ENCODE peak calls at places on chromosome 16, in six cellular contexts. F, I, Y, N, P and B are unnamed samples. For H3K4me1, the result is how much of the 10 kb centered on the place peaks cover.

GRCh38 chr16:47565454-47565853 is 104.3 kb downstream of the PHKB start:
- DNase-seq in F (peak), I (peak), Y (peak), N (no peak), P (no peak), B (peak)

GRCh38 chr16:7967986-7968509 is 622.3 kb downstream of the TMEM114 start:
- DNase-seq in F (no peak), I (no peak), Y (no peak), N (no peak), P (no peak), B (no peak)

GRCh38 chr16:8458481-8458880 is 131.8 kb downstream of the TMEM114 start:
- DNase-seq in F (no peak), I (no peak), Y (no peak), N (no peak), P (no peak), B (no peak)

GRCh38 chr16:88920618-88921602 is 54.5 kb upstream of the PABPN1L start:
- DNase-seq in F (peak), I (peak), Y (peak), N (no peak), P (peak), B (no peak)

GRCh38 chr16:57868913-57869520 is 66.7 kb upstream of the KIFC3 start:
- DNase-seq in F (no peak), I (no peak), Y (no peak), N (no peak), P (no peak), B (no peak)

GRCh38 chr16:9099131-9099625 is 7.7 kb downstream of the HAPSTR1 start:
- DNase-seq in F (no peak), I (peak), Y (peak), N (no peak), P (no peak), B (peak)

GRCh38 chr16:30523768-30524574 is 2.4 kb downstream of the ZNF768 start:
- DNase-seq in F (peak), I (no peak), Y (no peak), N (no peak), P (no peak), B (peak)

GRCh38 chr16:15521390-15521757 is 87.0 kb downstream of the BMERB1 start:
- DNase-seq in F (no peak), I (no peak), Y (no peak), N (no peak), P (no peak), B (no peak)

GRCh38 chr16:71542377-71542776 is 16.2 kb downstream of the CHST4 start:
- DNase-seq in F (peak), I (peak), Y (no peak), N (no peak), P (peak), B (peak)

GRCh38 chr16:4450921-4451619 is 23.4 kb downstream of the NMRAL1 start:
- DNase-seq in F (no peak), I (no peak), Y (no peak), N (no peak), P (no peak), B (no peak)

GRCh38 chr16:78961464-78961863 is 639.1 kb downstream of the MAF start:
- DNase-seq in F (no peak), I (no peak), Y (no peak), N (no peak), P (no peak), B (no peak)
- H3K4me1 ChIP-seq in F (under half), I (under half), Y (under half), N (under half), P (under half), B (under half)

DNA sequence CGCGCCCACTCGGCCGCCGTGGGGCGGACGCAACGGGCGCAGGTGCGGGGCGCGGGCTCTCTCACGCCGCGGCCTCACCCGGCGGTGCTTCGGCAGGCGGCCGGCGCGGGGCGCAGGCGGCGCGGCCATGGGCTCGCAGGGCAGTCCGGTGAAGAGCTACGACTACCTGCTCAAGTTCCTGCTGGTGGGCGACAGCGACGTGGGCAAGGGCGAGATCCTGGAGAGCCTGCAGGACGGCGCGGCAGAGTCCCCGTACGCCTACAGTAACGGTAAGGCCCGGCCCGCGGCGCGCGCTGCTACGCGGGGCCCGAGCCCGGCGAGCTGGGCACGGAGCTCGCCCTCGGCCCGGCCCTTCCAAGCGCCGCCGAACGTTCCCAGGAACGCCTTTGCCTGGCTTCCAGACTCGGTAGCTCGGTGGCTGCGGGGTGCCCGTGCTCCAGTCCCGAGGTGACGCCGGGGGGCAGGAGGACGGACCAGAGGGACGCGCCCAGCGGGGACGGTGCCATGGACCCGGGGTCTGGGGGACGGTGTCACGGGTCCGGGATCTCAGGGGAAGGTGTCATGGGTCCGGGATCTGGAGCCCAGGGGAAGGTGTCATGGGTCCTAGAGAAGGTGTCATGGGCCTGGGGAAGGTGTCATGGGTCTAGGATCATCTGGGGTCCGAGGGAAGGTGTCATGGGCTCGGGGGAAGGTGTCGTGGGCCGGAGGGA is 454 bp downstream of the RAB40C start:
- DNase-seq in F (peak), I (peak), Y (no peak), N (no peak), P (no peak), B (peak)
- TF ChIP-seq POLR2A in F (no peak), I (no peak), Y (peak), N (no peak), P (peak), B (peak)

GRCh38 chr16:86581458-86581857 is 3.1 kb downstream of the FOXL1 start:
- DNase-seq in F (no peak), I (peak), Y (no peak), N (no peak), P (no peak), B (no peak)

GRCh38 chr16:86578499-86579267 is at the start of gene FOXL1:
- DNase-seq in F (peak), I (peak), Y (no peak), N (no peak), P (no peak), B (no peak)

GRCh38 chr16:86580798-86581185 is 2.4 kb downstream of the FOXL1 start:
- DNase-seq in F (no peak), I (no peak), Y (no peak), N (no peak), P (no peak), B (no peak)

GRCh38 chr16:86579268-86580062 is 1.1 kb downstream of the FOXL1 start:
- DNase-seq in F (no peak), I (no peak), Y (no peak), N (no peak), P (no peak), B (no peak)

DNA sequence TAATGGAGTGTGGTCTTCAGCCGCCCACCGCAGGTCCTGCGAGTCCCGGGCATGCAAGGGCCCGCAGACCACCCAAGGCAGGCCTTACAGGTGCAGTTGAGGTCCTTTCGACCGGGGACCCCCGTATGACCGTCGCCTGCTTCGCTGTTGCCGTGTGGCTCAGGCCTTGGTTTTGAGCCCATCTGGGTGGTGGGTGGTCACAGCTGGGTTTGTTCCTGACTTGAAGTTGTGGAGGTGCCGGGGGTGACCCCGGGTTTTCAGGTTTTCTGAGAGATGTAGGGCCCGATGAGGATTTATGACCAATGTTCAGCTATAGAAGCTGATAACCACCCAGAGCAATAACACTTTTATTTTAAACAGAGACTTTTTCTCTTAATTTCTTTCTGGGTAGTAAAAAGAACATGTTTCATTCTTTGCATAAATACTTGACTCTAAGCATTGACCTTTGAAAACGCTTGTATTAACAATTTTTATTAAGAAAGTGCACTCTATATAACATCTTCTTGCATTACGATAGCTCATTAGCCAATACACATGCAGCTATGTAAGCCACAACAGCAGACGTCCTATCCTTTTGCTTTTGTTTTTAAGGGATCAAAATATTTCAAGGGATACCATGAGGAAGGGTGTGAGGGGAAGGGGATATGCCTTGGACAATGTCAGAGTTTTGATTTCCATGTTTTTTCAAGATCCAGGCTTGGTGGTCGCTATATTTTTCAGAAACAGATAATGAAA is 1.9 kb downstream of the FOXL1 start:
- DNase-seq in F (no peak), I (peak), Y (no peak), N (no peak), P (no peak), B (no peak)
- H3K4me3 ChIP-seq in F (peak), I (peak), Y (peak), N (no peak), P (no peak), B (no peak)

GRCh38 chr16:81324808-81325207 is 10.0 kb downstream of the GAN start:
- DNase-seq in F (no peak), I (no peak), Y (no peak), N (no peak), P (no peak), B (no peak)
- H3K4me1 ChIP-seq in F (under half), I (under half), Y (under half), N (half or more), P (under half), B (under half)